ENCODE peak calls at places on chromosomes 11 and 22, in nine cellular contexts. One of them, this sample, is unnamed.

GRCh38 chr11:120908521-120909181 is 115.3 kb upstream of the TBCEL start:
- DNase-seq in central memory CD8-positive, alpha-beta T cell: no peak
- DNase-seq in fibroblast of lung: no peak
- DNase-seq in RWPE1: no peak
- DNase-seq in GDM1: no peak
- DNase-seq in GM04503: no peak
- DNase-seq in AG09319: no peak
- DNase-seq in neural progenitor cell: no peak
- DNase-seq in chondrocyte: no peak
- DNase-seq in this sample: no peak

GRCh38 chr22:43897751-43898261 is 6.0 kb upstream of the PNPLA5 start:
- DNase-seq in central memory CD8-positive, alpha-beta T cell: no peak
- DNase-seq in fibroblast of lung: peak
- DNase-seq in RWPE1: peak
- DNase-seq in GDM1: no peak
- DNase-seq in GM04503: no peak
- DNase-seq in AG09319: no peak
- DNase-seq in neural progenitor cell: no peak
- DNase-seq in chondrocyte: no peak
- DNase-seq in this sample: no peak

GRCh38 chr11:31651208-31651607 is 141.6 kb downstream of the ELP4 start:
- DNase-seq in central memory CD8-positive, alpha-beta T cell: no peak
- DNase-seq in fibroblast of lung: no peak
- DNase-seq in RWPE1: no peak
- DNase-seq in GDM1: no peak
- DNase-seq in GM04503: no peak
- DNase-seq in AG09319: no peak
- DNase-seq in neural progenitor cell: peak
- DNase-seq in chondrocyte: no peak
- DNase-seq in this sample: no peak

GRCh38 chr11:115489466-115489865 is 14.7 kb downstream of the CADM1 start:
- DNase-seq in central memory CD8-positive, alpha-beta T cell: no peak
- DNase-seq in fibroblast of lung: no peak
- DNase-seq in RWPE1: no peak
- DNase-seq in GDM1: no peak
- DNase-seq in GM04503: no peak
- DNase-seq in AG09319: no peak
- DNase-seq in neural progenitor cell: no peak
- DNase-seq in chondrocyte: no peak
- DNase-seq in this sample: no peak

GRCh38 chr11:46291441-46292143 is 14.1 kb downstream of the CREB3L1 start:
- DNase-seq in central memory CD8-positive, alpha-beta T cell: no peak
- DNase-seq in fibroblast of lung: peak
- DNase-seq in RWPE1: no peak
- DNase-seq in GDM1: no peak
- DNase-seq in GM04503: peak
- DNase-seq in AG09319: no peak
- DNase-seq in neural progenitor cell: no peak
- DNase-seq in chondrocyte: no peak
- DNase-seq in this sample: no peak

GRCh38 chr11:132539590-132540368 is 992.5 kb downstream of the OPCML start:
- DNase-seq in central memory CD8-positive, alpha-beta T cell: no peak
- DNase-seq in fibroblast of lung: no peak
- DNase-seq in RWPE1: no peak
- DNase-seq in GDM1: no peak
- DNase-seq in GM04503: no peak
- DNase-seq in AG09319: no peak
- DNase-seq in neural progenitor cell: no peak
- DNase-seq in chondrocyte: no peak
- DNase-seq in this sample: no peak

GRCh38 chr22:28014141-28015055 is 95.3 kb upstream of the PITPNB start:
- DNase-seq in central memory CD8-positive, alpha-beta T cell: no peak
- DNase-seq in fibroblast of lung: no peak
- DNase-seq in RWPE1: no peak
- DNase-seq in GDM1: no peak
- DNase-seq in GM04503: no peak
- DNase-seq in AG09319: no peak
- DNase-seq in neural progenitor cell: peak
- DNase-seq in chondrocyte: peak
- DNase-seq in this sample: no peak

GRCh38 chr11:2511421-2512369 is 66.9 kb downstream of the KCNQ1 start:
- DNase-seq in central memory CD8-positive, alpha-beta T cell: peak
- DNase-seq in fibroblast of lung: no peak
- DNase-seq in RWPE1: no peak
- DNase-seq in GDM1: no peak
- DNase-seq in GM04503: no peak
- DNase-seq in AG09319: no peak
- DNase-seq in neural progenitor cell: peak
- DNase-seq in chondrocyte: peak
- DNase-seq in this sample: peak

GRCh38 chr11:58829736-58830135 is 14.8 kb downstream of the GLYATL2 start:
- DNase-seq in central memory CD8-positive, alpha-beta T cell: no peak
- DNase-seq in fibroblast of lung: peak
- DNase-seq in RWPE1: peak
- DNase-seq in GDM1: no peak
- DNase-seq in GM04503: peak
- DNase-seq in AG09319: peak
- DNase-seq in neural progenitor cell: no peak
- DNase-seq in chondrocyte: no peak
- DNase-seq in this sample: no peak

GRCh38 chr22:50306753-50307749 is at the start of gene PLXNB2:
- DNase-seq in central memory CD8-positive, alpha-beta T cell: no peak
- DNase-seq in fibroblast of lung: peak
- DNase-seq in RWPE1: no peak
- DNase-seq in GDM1: peak
- DNase-seq in GM04503: no peak
- DNase-seq in AG09319: peak
- DNase-seq in neural progenitor cell: peak
- DNase-seq in chondrocyte: no peak
- DNase-seq in this sample: no peak